ENCODE peak calls at places on chromosome 22, in five cellular contexts. V, C, Z, A and I are unnamed samples.

GRCh38 chr22:36644333-36644757 is 59.2 kb downstream of the CACNG2 start:
- DNase-seq in V (no peak), C (no peak), Z (peak), A (no peak), I (peak)

GRCh38 chr22:37609240-37610152 is 862 bp downstream of the GGA1 start:
- DNase-seq in V (no peak), C (no peak), Z (no peak), A (no peak), I (no peak)

GRCh38 chr22:47294222-47294532 is 531.7 kb downstream of the TBC1D22A start:
- DNase-seq in V (no peak), C (no peak), Z (no peak), A (no peak), I (peak)

GRCh38 chr22:37681556-37682049 is 4.5 kb upstream of the NOL12 start:
- DNase-seq in V (no peak), C (peak), Z (peak), A (peak), I (peak)

GRCh38 chr22:23090079-23090835 is 19.9 kb downstream of the GNAZ start:
- DNase-seq in V (no peak), C (no peak), Z (no peak), A (no peak), I (no peak)

GRCh38 chr22:23523746-23524145 is 56.3 kb downstream of the IGLL1 start:
- DNase-seq in V (no peak), C (no peak), Z (no peak), A (peak), I (no peak)

GRCh38 chr22:36244522-36245391 is 5.4 kb upstream of the APOL2 start:
- DNase-seq in V (no peak), C (peak), Z (no peak), A (no peak), I (peak)

GRCh38 chr22:17191163-17191562 is 28.1 kb downstream of the ADA2 start:
- DNase-seq in V (no peak), C (no peak), Z (no peak), A (no peak), I (peak)

GRCh38 chr22:40602231-40602630 is 34.3 kb downstream of the MRTFA start:
- DNase-seq in V (no peak), C (no peak), Z (no peak), A (no peak), I (no peak)

GRCh38 chr22:47124946-47125345 is 362.5 kb downstream of the TBC1D22A start:
- DNase-seq in V (no peak), C (no peak), Z (no peak), A (no peak), I (no peak)

GRCh38 chr22:16955081-16955480 is 52.9 kb downstream of the GAB4 start:
- DNase-seq in V (no peak), C (no peak), Z (no peak), A (no peak), I (no peak)

GRCh38 chr22:23752750-23753149 is 1.5 kb downstream of the VPREB3 start:
- DNase-seq in V (no peak), C (no peak), Z (no peak), A (no peak), I (no peak)

GRCh38 chr22:50177537-50178470 is 7.3 kb downstream of the PANX2 start:
- DNase-seq in V (no peak), C (no peak), Z (no peak), A (peak), I (no peak)

GRCh38 chr22:50178471-50178864 is 7.2 kb upstream of the TRABD start:
- DNase-seq in V (no peak), C (no peak), Z (peak), A (peak), I (no peak)

GRCh38 chr22:50175191-50175461 is 4.6 kb downstream of the PANX2 start:
- DNase-seq in V (no peak), C (no peak), Z (no peak), A (no peak), I (no peak)

GRCh38 chr22:50175921-50176849 is 5.7 kb downstream of the PANX2 start:
- DNase-seq in V (no peak), C (no peak), Z (peak), A (peak), I (peak)

GRCh38 chr22:50176850-50177536 is 6.5 kb downstream of the PANX2 start:
- DNase-seq in V (no peak), C (no peak), Z (peak), A (peak), I (no peak)
- H3K4me3 ChIP-seq in V (no peak), C (no peak), Z (no peak), A (no peak), I (no peak)

GRCh38 chr22:49925525-49926128 is 7.2 kb downstream of the CRELD2 start:
- DNase-seq in V (no peak), C (no peak), Z (no peak), A (no peak), I (no peak)
- H3K27ac ChIP-seq in V (peak), C (no peak), Z (no peak), A (peak), I (no peak)

DNA sequence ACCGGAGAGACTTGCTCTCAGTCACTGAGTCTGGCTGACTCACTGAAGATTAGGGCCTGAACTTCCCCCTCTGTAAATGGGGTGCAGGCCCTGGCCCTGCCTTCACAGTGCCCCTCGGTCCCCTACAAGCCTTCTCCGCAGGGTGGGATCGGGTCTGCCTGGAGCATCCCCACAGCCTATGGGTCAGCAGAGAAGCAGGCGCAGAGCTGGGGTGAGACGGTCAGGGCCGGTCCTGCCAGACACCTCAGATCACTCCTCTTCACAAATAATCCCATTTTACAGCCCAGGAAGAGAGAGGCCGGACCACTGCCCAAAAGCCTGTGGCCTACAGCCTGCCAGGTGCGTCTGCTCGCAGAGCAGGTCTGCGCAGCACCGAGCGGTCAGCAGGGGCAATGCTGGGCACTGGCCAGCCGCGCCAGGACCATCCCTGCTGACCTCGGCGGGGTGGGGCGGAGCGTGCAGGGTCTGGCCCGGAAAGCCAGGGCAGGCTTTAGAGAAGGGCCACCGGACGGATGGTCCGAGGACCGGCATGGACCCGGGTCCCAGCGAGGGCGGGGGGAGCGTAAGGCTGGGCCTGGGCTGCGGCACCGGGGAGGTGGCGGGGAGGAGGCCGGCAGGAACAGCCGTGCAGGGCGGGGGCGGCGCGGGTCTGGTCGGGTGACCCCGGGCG is 518 bp upstream of the SEPTIN5 start:
- DNase-seq in V (no peak), C (no peak), Z (no peak), A (no peak), I (no peak)
- TF ChIP-seq CTCF in V (no peak), C (no peak), Z (no peak), A (no peak), I (no peak)

DNA sequence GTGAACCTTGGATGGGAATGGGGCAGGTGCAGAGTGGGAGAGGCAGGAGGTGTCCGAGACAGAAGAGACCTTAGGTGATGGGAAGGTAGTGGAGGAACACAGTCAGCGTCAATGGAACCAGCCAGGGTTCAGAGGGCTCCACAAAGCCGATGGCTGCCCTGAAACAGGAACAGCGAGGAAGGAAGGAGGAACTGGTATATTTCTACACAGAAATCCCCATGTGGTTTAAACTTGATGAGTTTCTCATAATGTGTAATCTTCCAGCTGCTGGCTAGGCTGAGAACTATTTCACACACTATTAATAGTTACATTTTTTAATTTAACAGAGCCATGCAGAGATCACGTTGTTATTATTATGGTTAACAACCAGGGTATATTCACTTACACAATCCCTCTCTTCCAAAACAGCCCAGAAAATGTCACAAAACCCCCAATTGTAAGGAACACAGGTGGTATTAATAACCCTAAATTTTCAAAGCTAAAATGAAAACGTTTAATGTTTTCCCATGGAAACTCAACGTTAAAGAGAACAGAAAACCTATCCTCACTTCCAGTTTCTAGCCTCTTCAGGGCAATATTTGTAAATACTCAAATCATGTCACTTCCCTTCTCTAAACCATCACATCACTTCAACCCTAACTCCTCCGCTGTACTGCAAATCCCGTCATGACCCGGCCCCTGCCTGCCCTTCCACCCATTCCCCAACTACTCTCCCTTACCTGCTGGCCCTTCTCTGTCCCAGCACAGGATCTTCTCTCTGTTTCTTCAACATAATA is 74.5 kb upstream of the ARFGAP3 start:
- DNase-seq in V (no peak), C (no peak), Z (no peak), A (no peak), I (peak)
- H3K4me3 ChIP-seq in V (no peak), C (no peak), Z (no peak), A (no peak), I (no peak)

DNA sequence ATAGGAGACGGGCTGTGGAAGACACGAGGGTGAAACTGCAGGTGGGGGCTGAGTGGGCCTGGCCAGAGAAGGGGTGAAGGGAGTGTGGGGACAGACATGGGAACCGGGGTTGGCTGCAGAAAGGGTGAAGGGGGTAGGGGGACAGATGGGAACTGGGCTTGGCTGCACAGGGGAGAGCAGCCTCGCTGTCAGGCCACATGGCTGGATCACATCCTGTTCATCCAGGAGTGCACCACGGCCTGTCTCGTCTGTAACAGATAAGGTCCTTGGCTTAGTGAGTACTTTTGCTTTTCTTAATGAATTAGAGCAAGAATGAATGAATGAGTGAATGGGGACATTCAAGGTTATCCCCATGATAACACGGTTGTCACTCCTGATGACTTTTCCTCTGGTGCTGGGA is 13.5 kb downstream of the FBLN1 start:
- DNase-seq in V (no peak), C (no peak), Z (no peak), A (no peak), I (no peak)
- H3K27ac ChIP-seq in V (peak), C (peak), Z (no peak), A (peak), I (no peak)

GRCh38 chr22:27150530-27150909 is 493.1 kb downstream of the MIAT start:
- DNase-seq in V (no peak), C (no peak), Z (no peak), A (no peak), I (no peak)

GRCh38 chr22:27152883-27153282 is 495.5 kb downstream of the MIAT start:
- DNase-seq in V (no peak), C (no peak), Z (no peak), A (no peak), I (no peak)

GRCh38 chr22:27152033-27152432 is 494.6 kb downstream of the MIAT start:
- DNase-seq in V (no peak), C (no peak), Z (no peak), A (no peak), I (no peak)

GRCh38 chr22:27149886-27150529 is 492.6 kb downstream of the MIAT start:
- DNase-seq in V (no peak), C (no peak), Z (no peak), A (no peak), I (no peak)

DNA sequence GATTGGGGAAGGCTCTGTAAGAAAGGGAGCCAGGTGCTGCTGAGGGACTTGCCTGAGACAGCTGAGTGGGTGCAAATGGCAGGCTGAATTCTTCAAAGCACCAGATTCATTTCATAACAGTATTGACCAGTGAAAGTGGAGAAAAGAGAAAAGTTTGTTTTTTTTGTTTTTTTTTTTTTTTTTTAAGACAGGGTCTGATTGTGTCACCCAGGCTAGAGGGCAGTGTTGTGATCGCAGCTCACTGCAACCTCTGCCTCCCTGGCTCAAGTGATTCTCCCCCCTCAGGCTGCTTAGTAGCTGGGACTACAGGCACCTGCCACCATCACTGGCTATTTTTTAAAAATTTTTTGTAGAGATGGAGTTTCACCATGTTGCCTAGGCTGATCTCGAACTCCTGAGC is 494.0 kb downstream of the MIAT start:
- DNase-seq in V (no peak), C (no peak), Z (no peak), A (no peak), I (no peak)
- TF ChIP-seq CTCF in V (no peak), C (no peak), Z (no peak), A (no peak), I (no peak)

DNA sequence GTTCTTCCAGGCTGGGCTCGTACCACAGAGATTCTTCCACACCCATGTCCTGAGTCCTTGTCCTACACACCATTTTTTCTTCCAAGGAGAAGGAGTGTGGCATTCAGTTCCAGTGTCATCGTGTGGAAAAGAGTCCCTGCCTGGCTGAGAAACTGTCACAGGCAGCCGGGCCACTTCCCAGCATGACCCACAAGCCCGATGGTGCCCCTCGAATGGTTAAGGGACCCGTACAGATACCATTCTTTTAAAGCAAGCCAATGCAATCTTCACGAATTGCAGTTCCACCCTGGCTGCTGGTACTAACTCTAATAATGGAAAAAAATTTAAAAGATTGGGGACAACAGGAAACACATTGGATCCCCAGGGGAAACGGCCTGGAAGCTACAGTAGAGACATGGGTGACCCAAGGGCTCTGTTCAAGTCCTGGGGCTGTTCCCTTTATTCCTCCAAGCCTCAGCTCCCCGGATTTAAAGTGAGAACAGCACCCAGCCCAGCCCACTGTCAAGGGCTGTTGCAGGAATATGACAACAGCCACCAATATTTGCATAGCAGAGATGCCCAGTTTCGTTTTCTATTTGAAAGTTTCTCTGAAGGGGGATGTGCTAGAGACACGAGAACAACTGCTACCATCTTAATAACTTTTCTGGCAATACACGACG is 80.9 kb upstream of the WNT7B start:
- DNase-seq in V (no peak), C (peak), Z (peak), A (peak), I (peak)
- H3K4me3 ChIP-seq in V (peak), C (peak), Z (peak), A (peak), I (no peak)

DNA sequence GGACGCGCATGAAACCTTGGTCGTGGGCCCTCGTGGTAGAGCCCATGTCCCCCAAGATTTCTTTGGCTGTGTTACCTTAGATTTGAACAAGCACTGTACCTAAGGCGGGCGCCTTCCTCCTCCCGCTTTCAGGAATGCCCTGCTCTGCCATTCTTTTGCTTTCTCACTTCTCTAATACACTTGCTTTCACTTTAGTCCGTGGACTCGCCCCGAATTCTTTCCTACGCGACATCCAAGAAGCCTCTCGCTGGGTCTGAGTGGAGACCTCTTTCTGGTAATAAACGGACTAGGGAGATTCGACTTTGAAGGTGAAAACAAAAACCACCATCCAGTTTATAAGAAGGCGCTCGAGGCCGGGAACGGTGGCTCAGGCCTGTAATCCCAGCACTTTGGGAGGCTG is 1.2 kb upstream of the NUP50 start:
- DNase-seq in V (no peak), C (no peak), Z (no peak), A (no peak), I (no peak)
- H3K27ac ChIP-seq in V (peak), C (no peak), Z (no peak), A (peak), I (no peak)

GRCh38 chr22:29320546-29320945 is 5.0 kb upstream of the RASL10A start:
- DNase-seq in V (no peak), C (no peak), Z (no peak), A (no peak), I (no peak)
- TF ChIP-seq CTCF in V (no peak), C (no peak), Z (no peak), A (no peak), I (peak)

GRCh38 chr22:32804823-32805585 is 3.5 kb downstream of the TIMP3 start:
- DNase-seq in V (no peak), C (no peak), Z (no peak), A (no peak), I (no peak)
- H3K4me3 ChIP-seq in V (peak), C (peak), Z (no peak), A (peak), I (no peak)